ENCODE peak calls at places on chromosome 3, in nine cellular contexts. L, A, J, M, B, E, Y, G and C are unnamed samples.

GRCh38 chr3:188264231-188265213 is 110.6 kb downstream of the LPP start:
- DNase-seq in L (peak; percentile 42), A (no peak), J (no peak), M (no peak), B (peak; percentile 44), E (no peak), Y (peak; percentile 76), G (no peak), C (no peak)

GRCh38 chr3:189132125-189132744 is 39.5 kb upstream of the TPRG1 start:
- DNase-seq in L (peak; percentile 29), A (peak; percentile 13), J (no peak), M (peak; percentile 86), B (peak; percentile 31), E (peak; percentile 59), Y (peak; percentile 94), G (no peak), C (peak; percentile 76)

GRCh38 chr3:42254566-42254965 is 11.4 kb downstream of the CCK start:
- DNase-seq in L (no peak), A (no peak), J (no peak), M (no peak), B (no peak), E (no peak), Y (no peak), G (no peak), C (no peak)

GRCh38 chr3:185823280-185824044 is 1.4 kb downstream of the IGF2BP2 start:
- DNase-seq in L (peak; percentile 40), A (peak; percentile 22), J (peak; percentile 72), M (no peak), B (peak; percentile 36), E (peak; percentile 53), Y (peak; percentile 62), G (peak; percentile 73), C (peak; percentile 16)

GRCh38 chr3:98655666-98656065 is 62.3 kb upstream of the CPOX start:
- DNase-seq in L (no peak), A (no peak), J (no peak), M (no peak), B (peak; percentile 35), E (no peak), Y (peak; percentile 65), G (no peak), C (no peak)

GRCh38 chr3:101128786-101129185 is 135.6 kb upstream of the ABI3BP start:
- DNase-seq in L (no peak), A (no peak), J (no peak), M (no peak), B (peak; percentile 5), E (no peak), Y (peak; percentile 20), G (no peak), C (no peak)

GRCh38 chr3:182424006-182424405 is 369.3 kb upstream of the ATP11B start:
- DNase-seq in L (no peak), A (no peak), J (no peak), M (no peak), B (no peak), E (no peak), Y (no peak), G (no peak), C (no peak)

GRCh38 chr3:178382388-178383061 is 153.7 kb upstream of the KCNMB2 start:
- DNase-seq in L (no peak), A (no peak), J (no peak), M (no peak), B (no peak), E (no peak), Y (peak; percentile 97), G (no peak), C (no peak)

GRCh38 chr3:71285086-71285485 is 298.4 kb downstream of the FOXP1 start:
- DNase-seq in L (no peak), A (no peak), J (no peak), M (no peak), B (no peak), E (no peak), Y (peak; percentile 29), G (no peak), C (no peak)

GRCh38 chr3:71294919-71295318 is 288.6 kb downstream of the FOXP1 start:
- DNase-seq in L (no peak), A (no peak), J (no peak), M (no peak), B (no peak), E (no peak), Y (no peak), G (no peak), C (no peak)

GRCh38 chr3:71288269-71288930 is 295.1 kb downstream of the FOXP1 start:
- DNase-seq in L (no peak), A (no peak), J (no peak), M (no peak), B (no peak), E (no peak), Y (peak; percentile 67), G (no peak), C (no peak)

GRCh38 chr3:71290301-71290700 is 293.2 kb downstream of the FOXP1 start:
- DNase-seq in L (no peak), A (no peak), J (no peak), M (no peak), B (no peak), E (no peak), Y (no peak), G (no peak), C (no peak)
- TF ChIP-seq CTCF in L (no peak), A (no peak), J (no peak), M (no peak), B (no peak), E (no peak), Y (no peak), G (no peak), C (no peak)

GRCh38 chr3:46561951-46562350 is 4.2 kb downstream of the LRRC2 start:
- DNase-seq in L (no peak), A (no peak), J (no peak), M (no peak), B (no peak), E (no peak), Y (peak; percentile 9), G (no peak), C (no peak)

GRCh38 chr3:46559030-46559704 is 6.9 kb downstream of the LRRC2 start:
- DNase-seq in L (no peak), A (no peak), J (no peak), M (no peak), B (no peak), E (no peak), Y (no peak), G (no peak), C (peak; percentile 16)

GRCh38 chr3:46561511-46561910 is 4.6 kb downstream of the LRRC2 start:
- DNase-seq in L (peak; percentile 32), A (peak; percentile 37), J (no peak), M (no peak), B (peak; percentile 48), E (no peak), Y (no peak), G (no peak), C (no peak)

GRCh38 chr3:46557814-46558183 is 8.3 kb downstream of the LRRC2 start:
- DNase-seq in L (no peak), A (no peak), J (no peak), M (no peak), B (no peak), E (no peak), Y (no peak), G (no peak), C (no peak)

GRCh38 chr3:46558184-46559029 is 7.7 kb downstream of the LRRC2 start:
- DNase-seq in L (peak; percentile 82), A (peak; percentile 77), J (peak; percentile 59), M (peak; percentile 82), B (peak; percentile 81), E (peak; percentile 83), Y (peak; percentile 85), G (peak; percentile 91), C (peak; percentile 10)
- H3K4me3 ChIP-seq in L (peak overlapping the region; percentile 61), A (peak overlapping the region; percentile 38), J (no peak overlapping the region), M (peak overlapping the region; percentile 13), B (peak overlapping the region; percentile 46), E (peak overlapping the region; percentile 46), Y (no peak overlapping the region), G (peak overlapping the region; percentile 43), C (no peak overlapping the region)

DNA sequence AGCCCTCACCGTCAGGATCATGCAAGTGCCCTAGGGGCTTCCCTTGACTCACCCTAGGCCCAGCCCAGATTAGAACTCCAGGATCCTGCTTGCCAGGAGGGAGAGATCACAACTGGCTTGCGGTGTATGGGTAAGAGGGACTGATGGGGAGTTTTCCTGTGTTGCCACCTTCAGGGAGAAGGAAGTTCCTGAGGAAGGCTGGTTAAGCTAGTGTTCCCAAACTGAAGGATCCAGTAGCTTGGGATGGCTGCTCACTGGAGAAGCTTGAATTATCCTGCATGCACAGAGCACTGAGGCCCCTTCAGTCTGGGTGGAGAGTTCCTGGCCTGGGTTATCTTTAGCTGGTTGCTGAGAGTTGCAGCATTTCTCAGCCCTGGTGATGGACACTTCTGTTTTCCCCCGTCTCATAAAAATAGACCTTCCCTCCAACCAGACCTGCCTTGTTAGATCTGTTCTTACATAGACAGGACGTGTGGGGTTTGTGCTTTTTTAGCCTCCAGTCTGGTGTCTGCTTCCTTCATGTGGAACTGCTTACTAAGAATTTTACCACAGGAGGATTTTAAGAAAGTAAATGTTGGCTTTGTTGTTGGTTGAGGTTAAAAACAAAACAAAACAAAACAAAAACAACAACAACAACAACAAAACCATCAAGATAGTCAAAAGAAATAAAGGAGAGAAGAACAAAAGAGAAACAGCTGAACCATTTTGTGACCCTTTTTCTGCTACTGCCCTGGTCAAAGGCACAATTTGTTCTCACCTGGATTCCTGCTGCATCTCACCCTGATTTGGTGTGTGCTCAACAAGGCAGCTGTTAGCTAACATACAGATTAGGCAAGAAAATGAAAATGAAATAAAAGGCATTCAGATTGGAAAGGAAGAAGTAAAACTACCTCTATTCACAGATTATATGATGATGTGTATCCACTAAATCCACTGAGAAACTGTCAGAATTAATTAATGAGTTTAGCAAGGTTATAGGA is 28.4 kb upstream of the XIRP1 start:
- DNase-seq in L (no peak), A (no peak), J (peak; percentile 77), M (no peak), B (no peak), E (no peak), Y (no peak), G (no peak), C (no peak)
- H3K4me1 ChIP-seq in L (peaks cover 6% of the 10 kb centered on the region), A (no peaks in the 10 kb centered on the region), J (peaks cover 45% of the 10 kb centered on the region), M (no peaks in the 10 kb centered on the region), B (no peaks in the 10 kb centered on the region), E (peaks cover 2% of the 10 kb centered on the region), Y (no peaks in the 10 kb centered on the region), G (no peaks in the 10 kb centered on the region), C (no peaks in the 10 kb centered on the region)

GRCh38 chr3:197327701-197328100 is 29.3 kb upstream of the DLG1 start:
- DNase-seq in L (no peak), A (no peak), J (no peak), M (no peak), B (no peak), E (no peak), Y (no peak), G (no peak), C (no peak)

GRCh38 chr3:197333901-197334639 is 35.7 kb upstream of the DLG1 start:
- DNase-seq in L (no peak), A (no peak), J (peak; percentile 42), M (no peak), B (no peak), E (no peak), Y (peak; percentile 40), G (peak; percentile 57), C (no peak)

GRCh38 chr3:197328198-197328597 is 29.8 kb upstream of the DLG1 start:
- DNase-seq in L (no peak), A (no peak), J (no peak), M (no peak), B (no peak), E (no peak), Y (no peak), G (no peak), C (no peak)

GRCh38 chr3:197329382-197329781 is 31.0 kb upstream of the DLG1 start:
- DNase-seq in L (no peak), A (no peak), J (no peak), M (no peak), B (no peak), E (no peak), Y (no peak), G (no peak), C (no peak)

GRCh38 chr3:197331131-197331530 is 32.7 kb upstream of the DLG1 start:
- DNase-seq in L (no peak), A (no peak), J (no peak), M (no peak), B (no peak), E (no peak), Y (no peak), G (no peak), C (no peak)
- TF ChIP-seq CTCF in L (peak; percentile 31), A (no peak), J (peak; percentile 26), M (no peak), B (no peak), E (no peak), Y (no peak), G (no peak), C (peak; percentile 20)